ENCODE peak calls at places on chromosomes 1 and 21, in four cellular contexts. M is IMR-90, L is heart left ventricle, W is astrocyte. I is an unnamed sample. For H3K36me3, the result is how much of the 10 kb centered on the place peaks cover.

GRCh38 chr1:11176081-11176706 is 13.0 kb upstream of the ANGPTL7 start:
- DNase-seq in M (peak), L (peak), W (peak), I (no peak)

GRCh38 chr1:154550657-154551056 is 7.8 kb downstream of the UBE2Q1 start:
- DNase-seq in M (no peak), L (no peak), W (no peak), I (no peak)

GRCh38 chr1:236734141-236734765 is 48.0 kb downstream of the ACTN2 start:
- DNase-seq in L (no peak), M (no peak), W (peak), I (no peak)

GRCh38 chr1:38578444-38578951 is 281.1 kb downstream of the RRAGC start:
- DNase-seq in M (no peak), W (no peak), L (no peak), I (no peak)

GRCh38 chr1:245211761-245212160 is 57.0 kb downstream of the KIF26B start:
- DNase-seq in M (no peak), L (no peak), W (no peak), I (no peak)

GRCh38 chr1:214632091-214632490 is 29.1 kb downstream of the CENPF start:
- DNase-seq in M (no peak), W (no peak), L (no peak), I (no peak)

GRCh38 chr1:16167331-16168143 is 11.7 kb upstream of the EPHA2 start:
- DNase-seq in L (peak), M (no peak), W (no peak), I (peak)

GRCh38 chr1:51575406-51576084 is 41.3 kb upstream of the OSBPL9 start:
- DNase-seq in W (peak), M (peak), L (no peak), I (no peak)

GRCh38 chr1:218874313-218874712 is 299.4 kb upstream of the LYPLAL1 start:
- DNase-seq in W (peak), M (peak), L (no peak), I (no peak)

GRCh38 chr1:157377216-157377821 is 175.0 kb downstream of the FCRL5 start:
- DNase-seq in L (no peak), M (peak), W (no peak), I (peak)

GRCh38 chr1:8169364-8170058 is 143.4 kb upstream of the ERRFI1 start:
- DNase-seq in M (peak), W (peak), L (peak), I (peak)

GRCh38 chr1:185495017-185495416 is 178.0 kb upstream of the IVNS1ABP start:
- DNase-seq in L (no peak), M (no peak), W (no peak), I (no peak)

GRCh38 chr1:163589735-163590134 is 268.0 kb downstream of the NUF2 start:
- DNase-seq in W (no peak), M (no peak), L (no peak), I (no peak)

GRCh38 chr1:153360592-153360991 is 2.9 kb downstream of the S100A9 start:
- DNase-seq in M (no peak), L (no peak), W (no peak), I (no peak)

GRCh38 chr21:15406791-15407190 is 323.0 kb upstream of the USP25 start:
- DNase-seq in W (no peak), L (no peak), M (no peak), I (no peak)

GRCh38 chr1:11384170-11384554 is 94.8 kb upstream of the DISP3 start:
- DNase-seq in M (peak), L (no peak), W (peak), I (no peak)

GRCh38 chr1:24248859-24249258 is 61.8 kb upstream of the IFNLR1 start:
- DNase-seq in L (no peak), W (no peak), M (no peak), I (no peak)

GRCh38 chr1:9384751-9385245 is 92.1 kb downstream of the SPSB1 start:
- DNase-seq in M (no peak), W (no peak), L (peak), I (no peak)

GRCh38 chr1:21630571-21631338 is 38.4 kb downstream of the RAP1GAP start:
- DNase-seq in L (no peak), W (no peak), M (no peak), I (no peak)

GRCh38 chr1:94693029-94693428 is 127.1 kb upstream of the SLC44A3 start:
- DNase-seq in M (no peak), W (no peak), L (no peak), I (peak)

GRCh38 chr1:36322786-36323635 is 434 bp downstream of the EVA1B start:
- DNase-seq in M (peak), W (peak), L (peak), I (no peak)

GRCh38 chr1:56709269-56709880 is 64.3 kb downstream of the PRKAA2 start:
- DNase-seq in M (peak), W (peak), L (no peak), I (no peak)

GRCh38 chr1:156844102-156844501 is 14.8 kb downstream of the INSRR start:
- DNase-seq in L (no peak), M (no peak), W (no peak), I (no peak)

GRCh38 chr1:109895720-109896504 is 14.7 kb upstream of the CSF1 start:
- DNase-seq in L (peak), M (peak), W (peak), I (no peak)

GRCh38 chr1:15468145-15468544 is 7.8 kb upstream of the CELA2B start:
- DNase-seq in M (no peak), L (no peak), W (no peak), I (no peak)

GRCh38 chr21:36946949-36947371 is 19.5 kb downstream of the HLCS start:
- DNase-seq in M (no peak), L (no peak), W (no peak), I (no peak)

GRCh38 chr1:164713446-164714204 is 154.6 kb downstream of the PBX1 start:
- DNase-seq in M (peak), W (no peak), L (no peak), I (no peak)

GRCh38 chr1:231601775-231602674 is 24.6 kb upstream of the DISC1 start:
- DNase-seq in W (no peak), M (peak), L (peak), I (no peak)

GRCh38 chr1:113095790-113096455 is 22.9 kb downstream of the LRIG2 start:
- DNase-seq in W (no peak), M (no peak), L (peak), I (no peak)

GRCh38 chr1:204983121-204983520 is 59.9 kb upstream of the CNTN2 start:
- DNase-seq in W (no peak), M (no peak), L (no peak), I (no peak)

DNA sequence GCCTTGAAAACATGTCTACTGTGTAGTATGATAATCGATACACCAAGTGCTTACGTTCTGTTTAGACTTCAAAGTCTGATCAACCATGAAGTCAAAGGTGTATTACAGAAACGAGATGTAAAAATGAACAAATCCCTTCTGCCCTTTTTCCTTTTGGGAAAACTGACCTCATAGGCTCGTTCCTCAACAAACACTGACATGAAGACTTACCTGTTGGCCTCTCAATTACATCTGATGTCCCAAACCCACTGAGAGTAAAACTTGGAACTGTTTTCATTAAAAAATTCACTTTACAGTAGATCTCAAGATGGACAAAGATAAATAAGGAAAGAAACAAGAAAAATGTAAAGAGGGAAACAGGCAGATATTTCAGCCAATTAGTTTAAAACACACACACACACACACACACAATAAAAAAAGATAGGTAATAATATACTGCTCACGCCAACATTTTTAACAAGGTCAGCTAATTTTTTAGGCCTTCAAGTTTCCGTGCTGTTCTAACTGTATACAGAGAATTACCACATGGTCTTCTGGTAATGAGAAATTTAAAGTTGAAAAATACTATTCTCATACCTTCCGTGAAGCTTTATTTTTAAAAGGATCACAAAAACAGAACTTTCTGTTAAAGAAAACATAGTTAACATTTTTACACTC is 2.1 kb downstream of the HMGN1 start:
- DNase-seq in L (no peak), M (no peak), W (no peak), I (no peak)
- H3K36me3 ChIP-seq in L (under half), M (under half), W (under half), I (half or more)

GRCh38 chr1:42145726-42146125 is 7.5 kb upstream of the GUCA2B start:
- DNase-seq in L (no peak), M (no peak), W (no peak), I (no peak)
- H3K36me3 ChIP-seq in L (under half), M (under half), W (under half), I (under half)

GRCh38 chr21:34843562-34843961 is 174.8 kb downstream of the CLIC6 start:
- DNase-seq in W (no peak), M (peak), L (no peak), I (no peak)

GRCh38 chr21:34844033-34844923 is 175.5 kb downstream of the CLIC6 start:
- DNase-seq in W (no peak), M (peak), L (peak), I (no peak)

GRCh38 chr21:34839070-34839820 is 170.5 kb downstream of the CLIC6 start:
- DNase-seq in L (no peak), M (no peak), W (no peak), I (no peak)

GRCh38 chr21:34840693-34841092 is 171.9 kb downstream of the CLIC6 start:
- DNase-seq in L (no peak), W (no peak), M (no peak), I (no peak)

DNA sequence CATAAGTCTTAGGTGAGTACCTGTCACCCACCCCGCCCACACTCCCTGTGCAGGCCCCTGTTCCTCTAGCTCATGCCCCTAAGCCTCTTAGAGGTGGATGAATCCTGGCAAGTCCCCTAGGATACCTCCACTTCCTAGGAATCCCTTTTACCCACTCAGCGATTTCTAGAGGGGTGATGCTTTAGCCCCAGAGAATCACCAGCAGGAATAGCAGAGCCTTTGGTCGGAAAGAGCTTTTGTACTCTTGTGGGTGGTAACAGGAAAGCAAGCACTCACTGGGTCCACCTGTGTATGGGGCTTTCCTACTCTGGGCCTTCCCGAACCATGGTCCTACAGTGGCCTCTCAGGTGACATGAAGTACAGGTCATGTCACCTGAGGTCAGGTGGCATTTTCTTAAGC is 172.4 kb downstream of the CLIC6 start:
- DNase-seq in W (no peak), L (no peak), M (no peak), I (no peak)
- H3K36me3 ChIP-seq in W (under half), L (under half), M (half or more), I (under half)

DNA sequence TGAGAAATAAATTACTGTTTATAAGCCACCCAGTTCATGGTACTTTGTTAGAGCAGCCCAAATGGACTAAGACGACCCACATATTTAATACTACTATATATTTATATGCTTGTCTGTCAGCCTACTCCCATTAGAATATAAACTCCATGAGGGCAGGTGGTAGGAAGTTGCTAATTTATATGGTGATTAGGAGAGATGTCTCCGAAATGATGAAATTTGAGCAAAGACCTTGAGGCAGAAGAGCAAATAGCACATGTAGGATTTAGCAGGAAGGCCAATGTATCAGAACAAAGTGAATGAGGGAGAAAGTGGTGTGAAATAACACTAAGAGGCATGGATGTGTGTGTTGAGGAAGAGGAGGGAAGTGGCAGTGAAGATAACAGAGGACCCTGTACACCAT is 10.6 kb upstream of the SLFNL1 start:
- DNase-seq in W (no peak), M (no peak), L (no peak), I (no peak)
- H3K36me3 ChIP-seq in W (under half), M (under half), L (half or more), I (under half)

GRCh38 chr1:3641816-3642215 is 8.1 kb downstream of the WRAP73 start:
- DNase-seq in M (no peak), L (no peak), W (no peak), I (no peak)
- H3K36me3 ChIP-seq in M (under half), L (half or more), W (under half), I (under half)

DNA sequence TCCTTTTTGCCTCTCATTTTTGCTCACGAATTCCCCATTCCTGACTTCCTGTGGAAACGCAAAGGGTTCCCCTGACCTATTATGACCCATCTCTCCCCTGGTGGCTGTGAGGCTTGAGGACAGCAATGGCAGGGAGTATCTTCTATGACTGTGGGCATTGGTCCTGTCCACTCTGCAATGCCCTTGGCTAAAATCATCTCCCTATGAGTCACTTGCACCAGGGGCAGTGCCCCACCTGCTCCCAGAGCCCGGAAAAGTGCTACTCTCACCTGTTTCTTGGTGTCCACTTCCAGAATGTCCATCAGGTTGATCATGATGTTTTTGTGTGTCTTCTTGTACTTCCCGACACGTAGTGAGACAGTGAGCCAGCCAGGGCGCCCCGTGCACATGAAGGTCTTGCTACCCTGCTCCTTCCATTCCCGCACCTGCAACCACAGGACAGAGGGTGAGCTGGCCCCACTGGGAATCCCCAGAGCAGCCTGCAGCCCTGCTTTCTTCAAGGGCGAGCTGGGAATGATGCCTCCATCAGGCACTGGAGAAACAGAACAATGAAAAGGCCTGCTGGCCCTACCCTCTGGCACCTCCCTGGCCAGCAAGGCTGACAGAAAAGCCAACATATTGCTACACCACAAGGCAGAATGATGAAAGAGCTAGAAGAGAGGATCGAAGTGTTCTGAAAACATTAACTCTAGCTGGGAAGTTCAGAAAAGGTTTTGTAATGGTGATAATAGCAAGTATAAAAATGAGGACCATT is 3.5 kb downstream of the DHCR24 start:
- DNase-seq in W (no peak), M (peak), L (no peak), I (no peak)
- H3K36me3 ChIP-seq in W (under half), M (under half), L (under half), I (under half)

DNA sequence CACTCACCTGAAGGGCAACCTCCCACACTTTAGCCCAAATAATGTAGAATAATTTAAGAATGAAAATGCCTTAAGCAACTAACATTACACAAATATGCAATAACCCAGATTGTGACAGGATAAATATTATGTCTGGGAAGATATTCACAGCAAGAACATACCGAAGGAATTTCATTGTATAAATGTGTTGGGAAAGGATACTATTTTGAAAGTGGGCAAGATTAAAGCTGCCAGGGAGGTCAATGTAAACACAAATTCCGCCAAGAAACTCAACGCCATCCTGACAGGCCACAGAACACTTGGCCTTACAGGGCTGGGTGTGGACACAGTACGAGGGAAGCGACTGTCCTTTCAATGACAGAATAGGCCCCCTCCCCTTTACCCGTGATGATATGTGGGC is 173.3 kb downstream of the RUNX1 start:
- DNase-seq in M (peak), L (no peak), W (no peak), I (no peak)
- H3K36me3 ChIP-seq in M (half or more), L (half or more), W (half or more), I (under half)

GRCh38 chr21:33414926-33415325 is 11.7 kb downstream of the IFNGR2 start:
- DNase-seq in M (no peak), L (no peak), W (no peak), I (no peak)
- H3K36me3 ChIP-seq in M (under half), L (half or more), W (under half), I (under half)

GRCh38 chr1:28740118-28740517 is 3.4 kb downstream of the YTHDF2 start:
- DNase-seq in W (no peak), L (no peak), M (no peak), I (no peak)
- H3K36me3 ChIP-seq in W (under half), L (half or more), M (under half), I (half or more)

I was measured in BE2C.